ENCODE peak calls at places on chromosomes 2 and 18, in four cellular contexts. Q, K, O and H are unnamed samples. For H3K9me3, the result is how much of the 10 kb centered on the place peaks cover.

GRCh38 chr2:163774862-163775261 is 39.1 kb upstream of the FIGN start:
- DNase-seq in Q (peak), K (no peak), O (peak), H (no peak)

GRCh38 chr2:71555798-71556454 is 102.6 kb downstream of the DYSF start:
- DNase-seq in Q (no peak), K (no peak), O (no peak), H (peak)

GRCh38 chr2:17518212-17519154 is at the start of gene RAD51AP2:
- DNase-seq in Q (peak), K (peak), O (peak), H (peak)

GRCh38 chr2:241944821-241945220 is 75.3 kb downstream of the RTP5 start:
- DNase-seq in Q (no peak), K (no peak), O (no peak), H (no peak)

GRCh38 chr18:32135595-32135994 is 43.9 kb downstream of the RNF138 start:
- DNase-seq in Q (no peak), K (no peak), O (no peak), H (no peak)

GRCh38 chr2:98532761-98533160 is 75.6 kb downstream of the COA5 start:
- DNase-seq in Q (no peak), K (no peak), O (no peak), H (no peak)

GRCh38 chr2:235527806-235528480 is 34.1 kb downstream of the AGAP1 start:
- DNase-seq in Q (no peak), K (no peak), O (no peak), H (peak)

GRCh38 chr2:240244543-240244942 is 104.1 kb upstream of the OTOS start:
- DNase-seq in Q (no peak), K (no peak), O (no peak), H (no peak)

GRCh38 chr2:8645176-8645831 is 36.6 kb upstream of the ID2 start:
- DNase-seq in Q (no peak), K (no peak), O (no peak), H (no peak)

GRCh38 chr18:30634249-30634648 is 408.3 kb downstream of the DSC3 start:
- DNase-seq in Q (no peak), K (no peak), O (no peak), H (no peak)

DNA sequence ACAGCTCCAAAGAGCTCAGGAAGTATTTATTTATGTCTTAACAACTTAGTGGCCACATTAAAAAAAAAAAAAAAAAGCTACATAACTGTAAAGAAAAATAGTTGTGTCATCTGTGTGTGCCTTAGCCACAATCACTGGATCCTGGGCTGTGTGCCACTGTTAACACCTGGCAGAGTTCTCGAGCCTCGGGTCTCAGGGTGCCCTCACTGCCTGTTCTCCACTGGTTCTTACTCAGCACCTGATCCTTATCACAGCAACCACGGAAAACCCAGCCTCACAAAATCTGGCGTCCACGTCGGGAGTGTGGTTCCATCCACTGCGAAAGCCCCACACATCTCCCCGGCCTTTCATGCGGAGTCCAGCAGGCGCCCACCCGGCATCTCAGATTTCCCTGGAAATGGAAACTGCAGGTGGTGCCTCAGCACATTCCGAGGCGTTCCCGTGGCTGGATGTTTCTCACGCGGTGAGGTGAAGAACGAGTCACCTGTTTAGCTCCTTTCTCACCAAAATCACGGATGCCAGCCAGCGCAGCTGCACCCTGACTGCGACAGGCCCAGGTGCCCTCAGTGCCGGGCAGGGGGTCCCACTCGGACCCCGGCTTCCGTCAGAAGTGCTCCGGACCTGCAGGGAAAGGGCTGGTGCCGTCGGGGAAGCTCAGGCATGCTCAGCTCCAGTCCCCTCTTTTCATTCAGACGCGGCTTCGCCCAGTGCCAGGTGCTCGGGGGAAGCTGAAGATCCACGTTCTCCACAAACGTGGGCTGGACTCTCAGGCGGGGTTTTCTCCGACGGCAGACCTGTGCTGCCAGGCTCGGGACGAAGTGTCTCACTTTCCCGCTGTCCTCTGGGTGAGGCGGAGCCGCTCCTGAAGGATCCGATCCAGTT is 198.7 kb upstream of the SALL3 start:
- DNase-seq in Q (no peak), K (no peak), O (no peak), H (no peak)
- H3K9me3 ChIP-seq in Q (under half), K (under half), O (under half), H (under half)

DNA sequence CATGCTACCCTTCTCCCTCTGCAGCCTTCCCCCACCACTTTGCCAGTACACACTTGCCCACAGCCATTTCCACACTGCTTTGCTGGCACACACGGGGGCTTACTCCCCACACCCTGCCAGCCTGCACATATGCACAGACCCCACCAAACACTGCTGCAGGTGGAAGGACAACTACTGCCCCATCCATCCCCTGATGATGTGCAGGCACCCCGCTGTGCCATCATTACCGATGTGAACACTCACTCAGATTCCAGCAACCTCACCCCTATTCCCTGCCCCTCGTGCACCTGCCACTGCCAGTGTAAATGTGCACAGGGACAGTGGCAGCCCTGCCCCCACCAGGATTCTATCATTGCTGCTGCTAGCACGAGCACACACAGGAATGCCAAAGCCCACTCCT is 1400.8 kb upstream of the DDX18 start:
- DNase-seq in Q (no peak), K (no peak), O (no peak), H (no peak)
- H3K9me3 ChIP-seq in Q (under half), K (under half), O (under half), H (half or more)

GRCh38 chr18:56035546-56035945 is 447.6 kb upstream of the TCF4 start:
- DNase-seq in Q (peak), K (no peak), O (peak), H (no peak)
- H3K9me3 ChIP-seq in Q (under half), K (under half), O (under half), H (half or more)

GRCh38 chr2:13289310-13289709 is 572.6 kb downstream of the TRIB2 start:
- DNase-seq in Q (no peak), K (no peak), O (no peak), H (no peak)
- H3K9me3 ChIP-seq in Q (under half), K (under half), O (under half), H (under half)

GRCh38 chr2:122927710-122928249 is 1097.3 kb upstream of the CNTNAP5 start:
- DNase-seq in Q (no peak), K (no peak), O (no peak), H (no peak)
- H3K9me3 ChIP-seq in Q (under half), K (under half), O (under half), H (under half)

GRCh38 chr2:148675708-148676107 is 31.2 kb downstream of the EPC2 start:
- DNase-seq in Q (peak), K (no peak), O (peak), H (no peak)
- H3K9me3 ChIP-seq in Q (under half), K (under half), O (under half), H (under half)

GRCh38 chr2:15838481-15838880 is 101.9 kb upstream of the MYCN start:
- DNase-seq in Q (no peak), K (no peak), O (no peak), H (no peak)

GRCh38 chr2:15833731-15834130 is 106.6 kb upstream of the MYCN start:
- DNase-seq in Q (no peak), K (no peak), O (no peak), H (no peak)

GRCh38 chr2:15836942-15837610 is 103.3 kb upstream of the MYCN start:
- DNase-seq in Q (no peak), K (no peak), O (no peak), H (no peak)

GRCh38 chr2:15834381-15835031 is 105.8 kb upstream of the MYCN start:
- DNase-seq in Q (no peak), K (no peak), O (no peak), H (no peak)

GRCh38 chr2:15836134-15836941 is 104.0 kb upstream of the MYCN start:
- DNase-seq in Q (no peak), K (no peak), O (no peak), H (no peak)
- H3K9me3 ChIP-seq in Q (under half), K (under half), O (under half), H (under half)

DNA sequence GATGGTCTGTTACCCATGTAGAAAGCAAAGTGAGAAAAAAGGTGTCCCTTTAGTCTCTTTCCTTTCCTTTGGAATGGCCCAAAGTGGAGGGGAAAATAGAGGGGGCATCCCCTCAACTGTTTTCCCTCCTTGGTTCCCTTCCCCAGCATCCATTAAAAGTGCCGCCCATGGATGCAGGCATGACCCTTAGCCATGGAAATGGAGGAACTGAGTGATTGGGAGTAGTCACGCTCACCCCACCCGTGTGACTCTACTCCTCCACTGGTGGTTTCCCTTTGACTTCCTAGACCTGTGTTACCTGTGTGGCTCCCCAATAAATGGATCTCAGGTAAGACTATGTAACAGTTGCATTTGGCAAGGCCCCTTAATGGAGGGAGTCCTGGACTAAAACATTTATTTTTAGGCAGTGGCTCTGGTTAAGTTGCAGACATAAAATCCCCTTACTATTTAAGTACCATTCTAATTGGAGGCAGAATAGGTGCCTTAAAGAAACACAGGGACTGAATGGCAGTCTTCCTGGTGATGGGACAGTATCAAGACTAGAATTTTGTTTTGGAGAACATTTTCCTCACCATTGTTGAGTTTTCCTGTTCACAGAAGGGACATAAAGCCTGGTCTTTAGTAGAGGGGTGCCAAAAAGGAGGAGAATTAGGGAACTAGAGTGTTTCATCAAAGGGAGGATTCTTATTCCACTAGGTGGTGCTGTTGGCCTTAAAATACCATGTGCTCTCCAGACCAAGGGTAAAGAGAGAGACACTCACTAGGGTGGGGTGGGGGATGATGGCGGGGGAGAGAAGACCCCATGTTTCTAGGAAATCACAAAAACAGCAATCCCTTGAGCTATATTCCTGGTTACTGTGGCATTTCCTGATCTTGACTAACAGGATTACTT is 25.7 kb upstream of the PLA2R1 start:
- DNase-seq in Q (no peak), K (no peak), O (peak), H (no peak)
- H3K9me3 ChIP-seq in Q (under half), K (under half), O (under half), H (half or more)